ENCODE peak calls at places on chromosomes 5 and 9, in four cellular contexts. K is activated CD4-positive, alpha-beta memory T cell treated with anti-CD3 and anti-CD28 coated beads, Interleukin-2, amount 10 ng/mL, durations not matched to agents 7 days and 5 days; O is naive thymus-derived CD8-positive, alpha-beta T cell; F is HCEC 1CT. V is an unnamed sample.

GRCh38 chr5:176441921-176442323 is 6.3 kb upstream of the FAF2 start:
- DNase-seq in K (no peak), O (no peak), F (peak), V (peak)

GRCh38 chr5:140073296-140073695 is 30.2 kb upstream of the NRG2 start:
- DNase-seq in F (peak), K (no peak), O (peak), V (peak)

GRCh38 chr9:105608685-105609598 is 51.0 kb downstream of the FKTN start:
- DNase-seq in O (peak), F (peak), K (no peak), V (peak)

GRCh38 chr5:179275941-179276837 is 69.1 kb downstream of the ADAMTS2 start:
- DNase-seq in K (no peak), F (peak), O (no peak), V (peak)

GRCh38 chr9:114902773-114903589 is 27.4 kb downstream of the TNFSF8 start:
- DNase-seq in K (peak), O (peak), F (no peak), V (no peak)

GRCh38 chr5:139388198-139388821 is 1.4 kb downstream of the MZB1 start:
- DNase-seq in O (no peak), K (no peak), F (no peak), V (no peak)

GRCh38 chr5:154313360-154314017 is 123.0 kb downstream of the GALNT10 start:
- DNase-seq in K (no peak), O (no peak), F (no peak), V (no peak)

GRCh38 chr5:106376522-106376921 is 1294.2 kb downstream of the EFNA5 start:
- DNase-seq in O (no peak), F (peak), K (no peak), V (peak)

GRCh38 chr5:124885490-124885889 is 139.1 kb upstream of the ZNF608 start:
- DNase-seq in K (no peak), O (no peak), F (no peak), V (no peak)

GRCh38 chr9:123453904-123454321 is 97.9 kb downstream of the CRB2 start:
- DNase-seq in K (no peak), F (no peak), O (no peak), V (no peak)

V was measured in fibroblast of mammary gland.